ENCODE peak calls at places on chromosomes 12 and 14, in nine cellular contexts. I, Q, L, T, G, O, Z, J and R are unnamed samples.

GRCh38 chr12:104852102-104852501 is 106.0 kb downstream of the SLC41A2 start:
- DNase-seq in L (peak; percentile 23), T (no peak), J (no peak), Q (no peak), O (peak; percentile 41), Z (no peak), I (no peak), G (no peak), R (no peak)

GRCh38 chr12:464484-465267 is 4.9 kb downstream of the B4GALNT3 start:
- DNase-seq in L (no peak), I (no peak), Q (no peak), O (no peak), Z (peak; percentile 10), J (no peak), G (no peak), T (no peak), R (no peak)

GRCh38 chr14:95056476-95056875 is 100.9 kb downstream of the DICER1 start:
- DNase-seq in O (no peak), Z (no peak), G (peak; percentile 80), I (peak; percentile 9), L (no peak), J (peak; percentile 77), T (no peak), Q (no peak), R (no peak)

GRCh38 chr14:33393155-33393894 is 454.6 kb downstream of the NPAS3 start:
- DNase-seq in Z (no peak), T (no peak), J (no peak), G (no peak), Q (no peak), I (no peak), O (no peak), L (no peak), R (no peak)

GRCh38 chr12:20946732-20947131 is 136.2 kb downstream of the SLCO1B3 start:
- DNase-seq in O (no peak), Q (no peak), G (no peak), Z (no peak), J (no peak), T (no peak), I (no peak), L (no peak), R (no peak)

GRCh38 chr12:56193025-56193578 is 3.8 kb upstream of the SMARCC2 start:
- DNase-seq in T (peak; percentile 58), Q (peak; percentile 60), I (peak; percentile 85), G (peak; percentile 76), J (no peak), O (peak; percentile 87), Z (peak; percentile 61), L (peak; percentile 91), R (peak; percentile 69)

GRCh38 chr12:42162940-42163339 is 18.3 kb upstream of the GXYLT1 start:
- DNase-seq in L (no peak), G (no peak), Z (no peak), J (no peak), T (no peak), O (no peak), Q (no peak), I (no peak), R (no peak)

GRCh38 chr12:33330940-33331339 is 108.7 kb downstream of the SYT10 start:
- DNase-seq in L (no peak), G (no peak), T (no peak), Q (no peak), J (no peak), I (peak; percentile 19), Z (no peak), O (no peak), R (no peak)

GRCh38 chr12:68806488-68807237 is 1.3 kb upstream of the MDM2 start:
- DNase-seq in Z (no peak), J (peak; percentile 74), I (no peak), G (no peak), O (no peak), L (no peak), Q (no peak), T (no peak), R (no peak)

GRCh38 chr12:49487605-49488004 is 51.2 kb upstream of the KCNH3 start:
- DNase-seq in Q (no peak), O (no peak), L (no peak), J (no peak), Z (peak; percentile 36), G (no peak), T (peak; percentile 13), I (no peak), R (no peak)

GRCh38 chr12:66449531-66449930 is 147.2 kb downstream of the HELB start:
- DNase-seq in I (no peak), L (no peak), T (no peak), O (no peak), G (peak; percentile 33), Z (no peak), J (no peak), Q (no peak), R (no peak)

GRCh38 chr12:116677202-116677651 is 60.6 kb downstream of the SPRING1 start:
- DNase-seq in J (no peak), Z (no peak), T (peak; percentile 45), L (no peak), Q (no peak), O (no peak), G (no peak), I (no peak), R (no peak)

GRCh38 chr14:38065101-38065762 is 142.5 kb upstream of the SSTR1 start:
- DNase-seq in Z (no peak), Q (no peak), L (no peak), G (no peak), J (no peak), O (no peak), I (no peak), T (no peak), R (peak; percentile 37)

GRCh38 chr12:32402170-32402569 is 2.8 kb downstream of the FGD4 start:
- DNase-seq in G (no peak), I (no peak), O (no peak), Q (no peak), L (no peak), T (no peak), Z (no peak), J (no peak), R (no peak)

GRCh38 chr12:104620761-104621531 is 164.2 kb downstream of the CHST11 start:
- DNase-seq in Z (peak; percentile 50), O (no peak), J (no peak), L (no peak), G (no peak), T (no peak), I (no peak), Q (no peak), R (no peak)

GRCh38 chr12:47082963-47083621 is 3.3 kb upstream of the AMIGO2 start:
- DNase-seq in Q (no peak), T (no peak), J (no peak), L (peak; percentile 93), G (peak; percentile 26), I (peak; percentile 30), Z (peak; percentile 97), O (peak; percentile 95), R (no peak)

GRCh38 chr12:68269727-68270126 is 16.3 kb upstream of the IL22 start:
- DNase-seq in O (no peak), T (no peak), G (no peak), I (no peak), Z (no peak), L (no peak), Q (no peak), J (no peak), R (no peak)

GRCh38 chr12:103868215-103868614 is 27.2 kb upstream of the NT5DC3 start:
- DNase-seq in Z (peak; percentile 84), O (no peak), L (no peak), J (no peak), G (no peak), T (no peak), I (no peak), Q (no peak), R (no peak)

GRCh38 chr14:51206462-51206861 is 33.6 kb upstream of the TMX1 start:
- DNase-seq in Z (no peak), O (no peak), T (no peak), Q (no peak), G (no peak), J (no peak), L (no peak), I (no peak), R (no peak)

GRCh38 chr14:91875515-91876286 is 8.4 kb upstream of the TC2N start:
- DNase-seq in I (no peak), J (no peak), O (no peak), Q (no peak), Z (no peak), T (no peak), L (no peak), G (no peak), R (no peak)

GRCh38 chr12:52674416-52674775 is 5.8 kb downstream of the KRT1 start:
- DNase-seq in J (no peak), G (no peak), L (no peak), O (no peak), Z (no peak), I (no peak), T (no peak), Q (no peak), R (no peak)

GRCh38 chr12:105939181-105939721 is 199.5 kb downstream of the NUAK1 start:
- DNase-seq in O (no peak), G (no peak), T (no peak), I (no peak), Z (no peak), L (no peak), Q (no peak), J (no peak), R (no peak)

GRCh38 chr14:104682107-104682593 is 7.3 kb upstream of the INF2 start:
- DNase-seq in J (no peak), O (no peak), L (no peak), G (no peak), I (peak; percentile 36), Q (peak; percentile 28), Z (no peak), T (no peak), R (no peak)

GRCh38 chr12:11765421-11765816 is 115.9 kb downstream of the ETV6 start:
- DNase-seq in L (peak; percentile 17), Q (no peak), T (no peak), O (peak; percentile 52), G (no peak), I (no peak), J (no peak), Z (peak; percentile 86), R (no peak)

GRCh38 chr14:100548295-100548655 is 38.9 kb downstream of the BEGAIN start:
- DNase-seq in G (no peak), Q (no peak), L (no peak), O (no peak), I (no peak), T (no peak), Z (no peak), J (no peak), R (no peak)

GRCh38 chr12:92951006-92951405 is 21.9 kb upstream of the EEA1 start:
- DNase-seq in Q (no peak), T (no peak), O (no peak), Z (no peak), G (no peak), L (no peak), I (no peak), J (no peak), R (no peak)

GRCh38 chr14:70707138-70708038 is 65.7 kb downstream of the TTC9 start:
- DNase-seq in G (no peak), L (peak; percentile 47), Z (peak; percentile 84), O (peak; percentile 41), Q (peak; percentile 26), J (no peak), T (peak; percentile 93), I (peak; percentile 81), R (no peak)

GRCh38 chr14:105449276-105450122 is 25.1 kb upstream of the CRIP2 start:
- DNase-seq in Z (no peak), G (no peak), Q (no peak), T (no peak), O (no peak), I (no peak), J (no peak), L (no peak), R (no peak)

GRCh38 chr12:12423367-12423766 is 66.5 kb downstream of the BORCS5 start:
- DNase-seq in J (no peak), I (no peak), Z (no peak), L (no peak), G (no peak), T (no peak), Q (no peak), O (no peak), R (no peak)

GRCh38 chr12:120820885-120821510 is 83.2 kb downstream of the SPPL3 start:
- DNase-seq in I (no peak), T (no peak), Z (no peak), O (no peak), Q (no peak), L (no peak), J (no peak), G (no peak), R (peak; percentile 34)

GRCh38 chr12:7374423-7375144 is 69.4 kb downstream of the CD163L1 start:
- DNase-seq in Q (no peak), Z (no peak), J (no peak), G (no peak), O (peak; percentile 6), L (peak; percentile 50), I (peak; percentile 69), T (no peak), R (no peak)